ENCODE peak calls at places on chromosomes 7 and 10, in four cellular contexts. H, L, Y and O are unnamed samples.
A peak's percentile ranks its signal among the peaks of the same experiment; 100 is the strongest.

GRCh38 chr7:99460651-99461050 is 5.3 kb downstream of the ATP5MF start:
- DNase-seq in H (no peak), L (no peak), Y (no peak), O (no peak)

GRCh38 chr7:126286317-126286716 is 966.4 kb downstream of the GRM8 start:
- DNase-seq in H (no peak), L (no peak), Y (no peak), O (no peak)

GRCh38 chr10:37680243-37680683 is 177.1 kb downstream of the ZNF248 start:
- DNase-seq in H (no peak), L (no peak), Y (no peak), O (no peak)

GRCh38 chr7:141664450-141664849 is 37.5 kb downstream of the DENND11 start:
- DNase-seq in H (no peak), L (no peak), Y (no peak), O (no peak)

GRCh38 chr7:139722604-139723003 is 55.2 kb downstream of the HIPK2 start:
- DNase-seq in H (no peak), L (no peak), Y (no peak), O (no peak)

GRCh38 chr7:139172775-139173174 is 58.3 kb upstream of the UBN2 start:
- DNase-seq in H (no peak), L (no peak), Y (no peak), O (no peak)

GRCh38 chr10:6778992-6779701 is 199.1 kb upstream of the PRKCQ start:
- DNase-seq in H (peak; percentile 97), L (no peak), Y (peak; percentile 57), O (no peak)

GRCh38 chr7:107208046-107208458 is 39.2 kb downstream of the HBP1 start:
- DNase-seq in H (no peak), L (no peak), Y (no peak), O (no peak)

GRCh38 chr7:142381727-142382409 is 124.0 kb upstream of the PRSS58 start:
- DNase-seq in H (no peak), L (no peak), Y (no peak), O (no peak)

GRCh38 chr10:21953585-21954057 is 49.9 kb downstream of the DNAJC1 start:
- DNase-seq in H (peak; percentile 69), L (no peak), Y (no peak), O (no peak)

GRCh38 chr7:21305455-21306235 is 122.2 kb upstream of the SP4 start:
- DNase-seq in H (no peak), L (no peak), Y (no peak), O (no peak)

GRCh38 chr10:120950103-120950561 is 99.0 kb downstream of the WDR11 start:
- DNase-seq in H (no peak), L (no peak), Y (no peak), O (no peak)

GRCh38 chr10:17431871-17432311 is 22.5 kb downstream of the ST8SIA6 start:
- DNase-seq in H (no peak), L (no peak), Y (no peak), O (no peak)

GRCh38 chr10:127736915-127737562 is at the start of gene FOXI2:
- DNase-seq in H (no peak), L (no peak), Y (no peak), O (no peak)

DNA sequence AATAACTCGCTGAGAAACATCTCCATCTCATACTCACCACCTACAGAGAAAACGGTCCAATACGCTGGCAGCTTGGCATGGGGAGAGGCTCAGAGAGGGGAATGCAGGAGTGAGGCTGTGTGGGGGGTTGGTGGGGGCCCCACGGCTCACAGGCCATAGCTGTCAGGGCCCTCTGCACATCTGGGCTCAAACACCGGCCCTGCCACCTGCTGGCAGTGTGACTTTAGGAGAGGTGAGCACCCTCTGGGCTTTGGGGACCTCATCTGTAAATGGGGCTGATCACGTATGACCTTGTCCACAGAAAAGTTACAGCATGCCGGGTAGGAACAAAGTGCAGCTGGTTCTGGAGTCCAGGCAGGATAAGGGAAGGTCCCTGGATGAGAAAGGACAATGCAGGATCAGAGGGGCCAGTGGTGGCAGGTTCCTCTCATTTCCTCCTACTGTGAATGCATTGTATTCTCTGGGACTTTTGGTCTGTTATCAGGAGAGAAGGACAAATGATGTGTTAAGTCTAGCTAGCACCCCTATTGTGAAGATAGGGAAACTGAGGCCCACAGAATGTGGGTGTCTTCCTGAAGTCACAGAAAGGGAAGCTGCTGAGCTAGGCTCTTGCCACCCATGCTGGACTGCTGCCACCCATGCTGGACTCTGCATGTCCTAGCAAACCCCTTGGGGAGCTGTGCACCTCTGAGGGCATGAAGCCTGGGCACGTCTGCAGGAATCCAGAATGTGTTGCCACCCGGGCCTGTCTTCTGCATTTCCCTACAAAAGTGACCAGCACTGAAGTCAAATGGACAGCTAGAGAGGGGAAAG is 404.6 kb downstream of the RPS24 start:
- DNase-seq in H (no peak), L (no peak), Y (no peak), O (no peak)
- TF ChIP-seq CTCF in H (peak; percentile 9), L (no peak), Y (no peak), O (no peak)

GRCh38 chr7:153388611-153389010 is 629.1 kb downstream of the ACTR3B start:
- DNase-seq in H (no peak), L (no peak), Y (peak; percentile 34), O (no peak)

GRCh38 chr7:153392726-153393125 is 633.2 kb downstream of the ACTR3B start:
- DNase-seq in H (no peak), L (no peak), Y (peak; percentile 64), O (no peak)

GRCh38 chr7:153386581-153386980 is 627.0 kb downstream of the ACTR3B start:
- DNase-seq in H (no peak), L (no peak), Y (peak; percentile 57), O (no peak)

GRCh38 chr7:153390955-153391354 is 631.4 kb downstream of the ACTR3B start:
- DNase-seq in H (no peak), L (no peak), Y (peak; percentile 64), O (no peak)

GRCh38 chr7:153389261-153389660 is 629.7 kb downstream of the ACTR3B start:
- DNase-seq in H (no peak), L (no peak), Y (peak; percentile 83), O (no peak)
- H3K9me3 ChIP-seq in H (no peaks in the 10 kb centered on the region), L (peaks cover 6% of the 10 kb centered on the region), Y (peaks cover 8% of the 10 kb centered on the region), O (no peaks in the 10 kb centered on the region)

DNA sequence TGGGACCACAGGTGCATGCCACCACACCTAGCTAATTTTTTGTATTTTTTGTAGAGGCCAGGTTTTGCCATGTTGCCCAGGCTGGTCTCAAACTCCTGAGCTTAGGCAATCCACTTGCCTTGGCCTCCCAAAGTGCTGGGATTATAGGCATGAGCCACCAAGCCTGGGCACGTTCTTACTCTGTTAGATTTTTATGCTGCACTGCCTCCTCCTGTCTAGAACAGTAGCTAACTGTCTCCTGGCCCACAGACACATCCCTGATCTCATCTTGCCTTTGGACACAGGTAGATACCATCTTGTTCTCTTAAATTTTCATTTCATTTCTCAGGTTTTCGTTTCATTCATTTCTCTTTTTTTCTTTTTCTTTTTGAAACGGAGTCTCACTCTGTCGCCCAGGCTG is 41.1 kb downstream of the BLVRA start:
- DNase-seq in H (peak; percentile 23), L (no peak), Y (no peak), O (no peak)
- TF ChIP-seq CTCF in H (peak; percentile 13), L (no peak), Y (no peak), O (no peak)

GRCh38 chr7:158524749-158525635 is 62.6 kb downstream of the PTPRN2 start:
- DNase-seq in H (no peak), L (no peak), Y (no peak), O (no peak)
- H3K9me3 ChIP-seq in H (peaks cover 12% of the 10 kb centered on the region), L (no peaks in the 10 kb centered on the region), Y (no peaks in the 10 kb centered on the region), O (no peaks in the 10 kb centered on the region)

GRCh38 chr7:30226593-30227268 is 57.7 kb upstream of the ZNRF2 start:
- DNase-seq in H (peak; percentile 69), L (no peak), Y (peak; percentile 74), O (no peak)
- TF ChIP-seq CTCF in H (peak; percentile 46), L (no peak), Y (no peak), O (peak; percentile 19)

DNA sequence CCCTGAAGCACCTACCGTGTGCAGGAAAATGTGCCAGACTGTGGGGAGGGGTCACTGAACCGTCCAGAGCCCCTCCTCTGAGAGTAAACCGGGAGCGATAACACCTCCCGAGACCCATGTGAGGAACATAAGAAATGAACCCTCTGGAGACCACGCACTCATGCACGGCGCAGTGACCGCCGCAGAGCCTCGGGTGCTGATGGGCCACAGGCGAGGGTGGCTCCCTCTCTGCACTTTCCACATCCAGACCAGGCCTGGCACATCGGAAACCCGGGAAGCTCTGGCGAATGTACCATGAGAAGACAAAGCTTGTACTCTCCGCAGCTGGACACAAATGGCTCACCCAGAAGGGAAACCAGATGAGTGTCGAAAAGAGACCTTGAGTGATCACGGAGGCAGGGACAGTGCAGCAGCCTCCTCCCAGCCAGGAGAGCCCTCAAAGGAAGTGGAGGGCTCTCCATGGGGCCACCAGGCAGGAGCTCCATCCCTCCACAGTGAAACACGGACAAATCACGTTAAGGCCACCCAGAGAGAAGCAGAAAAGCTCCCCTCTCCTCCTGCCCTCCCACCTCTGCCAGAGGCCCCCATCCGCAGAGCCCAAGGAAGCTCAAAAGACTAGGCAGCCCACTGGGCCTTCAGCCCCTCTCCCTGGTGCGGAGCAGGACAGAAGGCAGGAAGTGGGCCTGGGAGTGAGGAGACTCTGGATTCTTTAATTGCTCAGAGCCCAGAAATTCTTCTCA is 178.1 kb upstream of the PPP2R2D start:
- DNase-seq in H (no peak), L (no peak), Y (no peak), O (no peak)
- H3K9me3 ChIP-seq in H (no peaks in the 10 kb centered on the region), L (no peaks in the 10 kb centered on the region), Y (peaks cover 4% of the 10 kb centered on the region), O (no peaks in the 10 kb centered on the region)

GRCh38 chr10:110498982-110499795 is 1.5 kb downstream of the DUSP5 start:
- DNase-seq in H (peak; percentile 70), L (no peak), Y (no peak), O (no peak)
- TF ChIP-seq CTCF in H (peak; percentile 35), L (no peak), Y (peak; percentile 10), O (no peak)

DNA sequence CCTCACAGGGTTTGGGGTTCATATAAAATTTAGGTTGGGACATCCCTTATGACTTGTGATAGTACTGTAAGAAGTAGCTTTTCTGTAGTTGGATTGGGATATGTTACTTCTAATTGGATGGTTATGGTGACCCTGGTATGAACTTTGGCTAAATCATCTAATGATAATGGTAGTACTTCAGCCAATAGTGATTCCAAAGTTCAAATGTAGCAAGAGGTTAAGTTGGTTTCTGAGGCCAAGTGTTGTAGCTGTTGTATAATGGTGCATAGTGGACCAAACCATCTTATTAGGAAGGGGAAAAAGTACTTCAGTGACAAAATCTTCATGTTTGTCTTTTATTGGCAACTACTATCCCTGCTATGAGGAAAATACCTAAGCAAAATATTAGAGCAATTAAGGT is 542.1 kb upstream of the IGFBP3 start:
- DNase-seq in H (no peak), L (no peak), Y (no peak), O (no peak)
- H3K9me3 ChIP-seq in H (peaks cover 7% of the 10 kb centered on the region), L (peaks cover 29% of the 10 kb centered on the region), Y (peaks cover 58% of the 10 kb centered on the region), O (peaks cover 57% of the 10 kb centered on the region)

GRCh38 chr7:36128448-36129047 is 24.5 kb upstream of the EEPD1 start:
- DNase-seq in H (peak; percentile 90), L (no peak), Y (peak; percentile 94), O (no peak)
- TF ChIP-seq CTCF in H (peak; percentile 72), L (peak; percentile 65), Y (peak; percentile 65), O (peak; percentile 71)